ENCODE peak calls at places on chromosomes 5 and 9, in seven cellular contexts. One of them, this sample, is unnamed.

GRCh38 chr9:131645078-131645776 is 94.6 kb downstream of the RAPGEF1 start:
- DNase-seq in neural crest cell: no peak
- DNase-seq in progenitor cell of endocrine pancreas: no peak
- DNase-seq in GM10248: no peak
- DNase-seq in HFFc6: peak; percentile 22
- DNase-seq in heart left ventricle: no peak
- DNase-seq in fibroblast of pulmonary artery: no peak
- DNase-seq in this sample: no peak

GRCh38 chr9:101409079-101409477 is 10.4 kb downstream of the ZNF189 start:
- DNase-seq in HFFc6: no peak
- DNase-seq in progenitor cell of endocrine pancreas: no peak
- DNase-seq in GM10248: no peak
- DNase-seq in neural crest cell: no peak
- DNase-seq in heart left ventricle: no peak
- DNase-seq in fibroblast of pulmonary artery: no peak
- DNase-seq in this sample: no peak

GRCh38 chr5:72920690-72921089 is 35.2 kb upstream of the FCHO2 start:
- DNase-seq in heart left ventricle: no peak
- DNase-seq in neural crest cell: no peak
- DNase-seq in progenitor cell of endocrine pancreas: no peak
- DNase-seq in HFFc6: peak; percentile 27
- DNase-seq in fibroblast of pulmonary artery: peak; percentile 52
- DNase-seq in GM10248: no peak
- DNase-seq in this sample: no peak

GRCh38 chr9:36030871-36031270 is 5.8 kb upstream of the RECK start:
- DNase-seq in neural crest cell: no peak
- DNase-seq in fibroblast of pulmonary artery: no peak
- DNase-seq in GM10248: no peak
- DNase-seq in HFFc6: no peak
- DNase-seq in heart left ventricle: no peak
- DNase-seq in progenitor cell of endocrine pancreas: no peak
- DNase-seq in this sample: no peak

GRCh38 chr5:30343707-30344106 is 849.8 kb upstream of the CDH6 start:
- DNase-seq in fibroblast of pulmonary artery: no peak
- DNase-seq in GM10248: no peak
- DNase-seq in progenitor cell of endocrine pancreas: no peak
- DNase-seq in heart left ventricle: no peak
- DNase-seq in neural crest cell: no peak
- DNase-seq in HFFc6: no peak
- DNase-seq in this sample: no peak

GRCh38 chr9:24045150-24045549 is 219.1 kb upstream of the ELAVL2 start:
- DNase-seq in fibroblast of pulmonary artery: no peak
- DNase-seq in heart left ventricle: no peak
- DNase-seq in GM10248: no peak
- DNase-seq in progenitor cell of endocrine pancreas: no peak
- DNase-seq in neural crest cell: no peak
- DNase-seq in HFFc6: no peak
- DNase-seq in this sample: no peak

GRCh38 chr9:86947146-86948081 is at the start of gene GAS1:
- DNase-seq in GM10248: peak; percentile 59
- DNase-seq in HFFc6: peak; percentile 84
- DNase-seq in heart left ventricle: peak; percentile 87
- DNase-seq in progenitor cell of endocrine pancreas: peak; percentile 66
- DNase-seq in neural crest cell: peak; percentile 83
- DNase-seq in fibroblast of pulmonary artery: peak; percentile 99
- DNase-seq in this sample: peak; percentile 60

GRCh38 chr9:19641046-19641445 is 147.8 kb downstream of the SLC24A2 start:
- DNase-seq in heart left ventricle: no peak
- DNase-seq in HFFc6: no peak
- DNase-seq in fibroblast of pulmonary artery: peak; percentile 14
- DNase-seq in progenitor cell of endocrine pancreas: no peak
- DNase-seq in neural crest cell: no peak
- DNase-seq in GM10248: peak; percentile 9
- DNase-seq in this sample: no peak

GRCh38 chr9:82180711-82181110 is 192.1 kb downstream of the SPATA31D1 start:
- DNase-seq in GM10248: no peak
- DNase-seq in fibroblast of pulmonary artery: no peak
- DNase-seq in HFFc6: no peak
- DNase-seq in neural crest cell: no peak
- DNase-seq in progenitor cell of endocrine pancreas: no peak
- DNase-seq in heart left ventricle: no peak
- DNase-seq in this sample: no peak

GRCh38 chr5:140632366-140633080 is 452 bp downstream of the CD14 start:
- DNase-seq in GM10248: peak; percentile 60
- DNase-seq in fibroblast of pulmonary artery: peak; percentile 78
- DNase-seq in neural crest cell: no peak
- DNase-seq in heart left ventricle: peak; percentile 57
- DNase-seq in HFFc6: peak; percentile 9
- DNase-seq in progenitor cell of endocrine pancreas: no peak
- DNase-seq in this sample: peak; percentile 40

GRCh38 chr9:93064392-93065124 is 6.1 kb downstream of the SUSD3 start:
- DNase-seq in progenitor cell of endocrine pancreas: no peak
- DNase-seq in neural crest cell: no peak
- DNase-seq in heart left ventricle: peak; percentile 44
- DNase-seq in HFFc6: no peak
- DNase-seq in GM10248: peak; percentile 92
- DNase-seq in fibroblast of pulmonary artery: no peak
- DNase-seq in this sample: peak; percentile 93

GRCh38 chr9:1722404-1722803 is 292.7 kb upstream of the SMARCA2 start:
- DNase-seq in progenitor cell of endocrine pancreas: no peak
- DNase-seq in heart left ventricle: no peak
- DNase-seq in neural crest cell: no peak
- DNase-seq in HFFc6: no peak
- DNase-seq in fibroblast of pulmonary artery: no peak
- DNase-seq in GM10248: no peak
- DNase-seq in this sample: no peak

GRCh38 chr5:158470764-158471163 is 611.8 kb upstream of the CLINT1 start:
- DNase-seq in fibroblast of pulmonary artery: no peak
- DNase-seq in neural crest cell: no peak
- DNase-seq in heart left ventricle: no peak
- DNase-seq in GM10248: no peak
- DNase-seq in progenitor cell of endocrine pancreas: no peak
- DNase-seq in HFFc6: no peak
- DNase-seq in this sample: no peak

GRCh38 chr9:114930063-114930812 is at the start of gene TNFSF8:
- DNase-seq in progenitor cell of endocrine pancreas: no peak
- DNase-seq in GM10248: peak; percentile 27
- DNase-seq in fibroblast of pulmonary artery: no peak
- DNase-seq in heart left ventricle: peak; percentile 35
- DNase-seq in neural crest cell: peak; percentile 4
- DNase-seq in HFFc6: no peak
- DNase-seq in this sample: peak; percentile 39

GRCh38 chr5:53167836-53168235 is 58.3 kb upstream of the MOCS2 start:
- DNase-seq in heart left ventricle: peak; percentile 48
- DNase-seq in HFFc6: no peak
- DNase-seq in neural crest cell: no peak
- DNase-seq in fibroblast of pulmonary artery: peak; percentile 72
- DNase-seq in GM10248: no peak
- DNase-seq in progenitor cell of endocrine pancreas: no peak
- DNase-seq in this sample: no peak

GRCh38 chr5:51414516-51414915 is 31.3 kb downstream of the ISL1 start:
- DNase-seq in HFFc6: no peak
- DNase-seq in neural crest cell: no peak
- DNase-seq in GM10248: no peak
- DNase-seq in progenitor cell of endocrine pancreas: no peak
- DNase-seq in heart left ventricle: no peak
- DNase-seq in fibroblast of pulmonary artery: no peak
- DNase-seq in this sample: no peak

GRCh38 chr9:1881708-1882351 is 133.3 kb upstream of the SMARCA2 start:
- DNase-seq in GM10248: no peak
- DNase-seq in heart left ventricle: no peak
- DNase-seq in fibroblast of pulmonary artery: no peak
- DNase-seq in HFFc6: no peak
- DNase-seq in progenitor cell of endocrine pancreas: no peak
- DNase-seq in neural crest cell: no peak
- DNase-seq in this sample: no peak

GRCh38 chr9:82532504-82532903 is 530.4 kb downstream of the RASEF start:
- DNase-seq in GM10248: no peak
- DNase-seq in fibroblast of pulmonary artery: peak; percentile 8
- DNase-seq in neural crest cell: no peak
- DNase-seq in progenitor cell of endocrine pancreas: no peak
- DNase-seq in heart left ventricle: no peak
- DNase-seq in HFFc6: no peak
- DNase-seq in this sample: no peak

GRCh38 chr9:29208670-29209069 is 1635.4 kb upstream of the C9orf72 start:
- DNase-seq in neural crest cell: no peak
- DNase-seq in GM10248: no peak
- DNase-seq in fibroblast of pulmonary artery: no peak
- DNase-seq in HFFc6: no peak
- DNase-seq in progenitor cell of endocrine pancreas: no peak
- DNase-seq in heart left ventricle: no peak
- DNase-seq in this sample: no peak
- TF ChIP-seq CTCF in neural crest cell: no peak
- TF ChIP-seq CTCF in GM10248: no peak
- TF ChIP-seq CTCF in fibroblast of pulmonary artery: no peak
- TF ChIP-seq CTCF in HFFc6: no peak
- TF ChIP-seq CTCF in progenitor cell of endocrine pancreas: no peak
- TF ChIP-seq CTCF in heart left ventricle: no peak
- TF ChIP-seq CTCF in this sample: no peak

GRCh38 chr9:38066167-38066906 is 2.7 kb downstream of the SHB start:
- DNase-seq in progenitor cell of endocrine pancreas: no peak
- DNase-seq in heart left ventricle: no peak
- DNase-seq in HFFc6: no peak
- DNase-seq in GM10248: no peak
- DNase-seq in neural crest cell: no peak
- DNase-seq in fibroblast of pulmonary artery: no peak
- DNase-seq in this sample: no peak
- TF ChIP-seq CTCF in progenitor cell of endocrine pancreas: peak; percentile 27
- TF ChIP-seq CTCF in heart left ventricle: no peak
- TF ChIP-seq CTCF in HFFc6: peak; percentile 54
- TF ChIP-seq CTCF in GM10248: no peak
- TF ChIP-seq CTCF in neural crest cell: no peak
- TF ChIP-seq CTCF in fibroblast of pulmonary artery: peak; percentile 21
- TF ChIP-seq CTCF in this sample: no peak

GRCh38 chr5:13214182-13214581 is 730.3 kb downstream of the DNAH5 start:
- DNase-seq in GM10248: no peak
- DNase-seq in heart left ventricle: no peak
- DNase-seq in progenitor cell of endocrine pancreas: no peak
- DNase-seq in HFFc6: no peak
- DNase-seq in neural crest cell: no peak
- DNase-seq in fibroblast of pulmonary artery: no peak
- DNase-seq in this sample: no peak

GRCh38 chr5:13217636-13218035 is 726.9 kb downstream of the DNAH5 start:
- DNase-seq in heart left ventricle: no peak
- DNase-seq in progenitor cell of endocrine pancreas: no peak
- DNase-seq in GM10248: no peak
- DNase-seq in neural crest cell: no peak
- DNase-seq in fibroblast of pulmonary artery: no peak
- DNase-seq in HFFc6: no peak
- DNase-seq in this sample: no peak

GRCh38 chr5:13215370-13215769 is 729.1 kb downstream of the DNAH5 start:
- DNase-seq in heart left ventricle: no peak
- DNase-seq in GM10248: no peak
- DNase-seq in fibroblast of pulmonary artery: no peak
- DNase-seq in neural crest cell: no peak
- DNase-seq in HFFc6: no peak
- DNase-seq in progenitor cell of endocrine pancreas: no peak
- DNase-seq in this sample: no peak

GRCh38 chr5:13215806-13216205 is 728.7 kb downstream of the DNAH5 start:
- DNase-seq in HFFc6: no peak
- DNase-seq in progenitor cell of endocrine pancreas: no peak
- DNase-seq in neural crest cell: no peak
- DNase-seq in heart left ventricle: no peak
- DNase-seq in GM10248: no peak
- DNase-seq in fibroblast of pulmonary artery: no peak
- DNase-seq in this sample: no peak

GRCh38 chr5:13218518-13218917 is 726.0 kb downstream of the DNAH5 start:
- DNase-seq in fibroblast of pulmonary artery: no peak
- DNase-seq in GM10248: no peak
- DNase-seq in HFFc6: no peak
- DNase-seq in heart left ventricle: no peak
- DNase-seq in neural crest cell: no peak
- DNase-seq in progenitor cell of endocrine pancreas: no peak
- DNase-seq in this sample: no peak
- TF ChIP-seq CTCF in fibroblast of pulmonary artery: no peak
- TF ChIP-seq CTCF in GM10248: no peak
- TF ChIP-seq CTCF in HFFc6: no peak
- TF ChIP-seq CTCF in heart left ventricle: no peak
- TF ChIP-seq CTCF in neural crest cell: peak; percentile 16
- TF ChIP-seq CTCF in progenitor cell of endocrine pancreas: no peak
- TF ChIP-seq CTCF in this sample: peak; percentile 14

DNA sequence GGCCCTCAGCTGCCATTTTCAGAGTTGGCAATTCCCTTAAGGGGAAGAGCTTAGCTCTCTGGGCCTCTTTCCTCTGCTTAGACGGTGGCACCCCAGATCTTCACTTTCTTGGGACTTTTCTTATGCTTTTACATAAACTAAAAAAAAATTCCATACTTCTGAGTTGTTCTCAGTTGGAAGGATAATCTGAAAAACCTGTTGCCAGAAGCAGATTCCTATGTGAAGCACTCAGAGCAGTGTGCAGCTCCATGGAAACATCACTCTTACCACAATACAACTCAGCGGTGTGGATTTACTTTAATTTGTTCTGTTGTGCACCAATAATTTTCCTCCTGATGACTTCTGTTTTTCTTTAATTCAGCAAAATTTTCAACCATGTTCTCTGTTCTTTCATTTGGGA is 44.1 kb upstream of the MROH2B start:
- DNase-seq in heart left ventricle: no peak
- DNase-seq in progenitor cell of endocrine pancreas: no peak
- DNase-seq in GM10248: no peak
- DNase-seq in fibroblast of pulmonary artery: peak; percentile 75
- DNase-seq in HFFc6: peak; percentile 72
- DNase-seq in neural crest cell: no peak
- DNase-seq in this sample: no peak
- TF ChIP-seq CTCF in heart left ventricle: no peak
- TF ChIP-seq CTCF in progenitor cell of endocrine pancreas: no peak
- TF ChIP-seq CTCF in GM10248: no peak
- TF ChIP-seq CTCF in fibroblast of pulmonary artery: no peak
- TF ChIP-seq CTCF in HFFc6: no peak
- TF ChIP-seq CTCF in neural crest cell: no peak
- TF ChIP-seq CTCF in this sample: no peak

GRCh38 chr9:108991479-108991878 is 21.8 kb downstream of the CTNNAL1 start:
- DNase-seq in HFFc6: no peak
- DNase-seq in heart left ventricle: no peak
- DNase-seq in fibroblast of pulmonary artery: peak; percentile 41
- DNase-seq in progenitor cell of endocrine pancreas: no peak
- DNase-seq in GM10248: no peak
- DNase-seq in neural crest cell: no peak
- DNase-seq in this sample: no peak
- TF ChIP-seq CTCF in HFFc6: no peak
- TF ChIP-seq CTCF in heart left ventricle: no peak
- TF ChIP-seq CTCF in fibroblast of pulmonary artery: no peak
- TF ChIP-seq CTCF in progenitor cell of endocrine pancreas: no peak
- TF ChIP-seq CTCF in GM10248: no peak
- TF ChIP-seq CTCF in neural crest cell: no peak
- TF ChIP-seq CTCF in this sample: no peak

This sample was measured in GM13977.